ENCODE peak calls at places on chromosome 11, in six cellular contexts. K, J, V, F, P and I are unnamed samples.

GRCh38 chr11:82775218-82775617 is 41.6 kb upstream of the FAM181B start:
- DNase-seq in P (no peak), J (no peak), V (no peak), F (no peak), K (no peak), I (no peak)

GRCh38 chr11:1628506-1629325 is 859 bp upstream of the KRTAP5-5 start:
- DNase-seq in F (peak), P (peak), K (peak), V (peak), J (peak), I (peak)

GRCh38 chr11:32420937-32421532 is 14.3 kb downstream of the WT1 start:
- DNase-seq in F (peak), K (peak), J (no peak), P (no peak), V (peak), I (no peak)

GRCh38 chr11:118889796-118890195 is 6.1 kb downstream of the CXCR5 start:
- DNase-seq in K (no peak), P (no peak), J (no peak), F (no peak), V (no peak), I (no peak)

GRCh38 chr11:105181100-105181499 is 41.5 kb upstream of the CARD18 start:
- DNase-seq in F (no peak), P (no peak), K (no peak), V (no peak), J (no peak), I (peak)

GRCh38 chr11:83070044-83070877 is 1.4 kb downstream of the RAB30 start:
- DNase-seq in V (no peak), F (peak), K (peak), J (no peak), P (no peak), I (peak)

GRCh38 chr11:113474362-113475159 is 637 bp downstream of the DRD2 start:
- DNase-seq in P (peak), V (peak), F (peak), K (peak), J (no peak), I (peak)

GRCh38 chr11:126943319-126943718 is 57.3 kb downstream of the KIRREL3 start:
- DNase-seq in F (no peak), K (no peak), J (no peak), V (no peak), P (no peak), I (no peak)

GRCh38 chr11:102734650-102735049 is 9.9 kb upstream of the MMP8 start:
- DNase-seq in P (no peak), V (no peak), F (no peak), K (no peak), J (no peak), I (no peak)

GRCh38 chr11:120746836-120747609 is 235.5 kb downstream of the GRIK4 start:
- DNase-seq in K (no peak), P (no peak), J (no peak), F (peak), V (no peak), I (peak)

GRCh38 chr11:63763506-63764200 is 4.9 kb downstream of the ZFTA start:
- DNase-seq in P (no peak), F (no peak), V (no peak), J (no peak), K (peak), I (no peak)

GRCh38 chr11:47373876-47374820 is 4.2 kb downstream of the SPI1 start:
- DNase-seq in J (peak), P (peak), V (peak), F (peak), K (peak), I (peak)

GRCh38 chr11:133747409-133747808 is 97.9 kb downstream of the SPATA19 start:
- DNase-seq in V (no peak), P (no peak), F (no peak), J (no peak), K (no peak), I (no peak)

GRCh38 chr11:117913736-117914397 is 15.3 kb downstream of the TMPRSS13 start:
- DNase-seq in V (no peak), J (no peak), K (peak), F (no peak), P (no peak), I (no peak)

GRCh38 chr11:126502159-126502558 is 146.7 kb downstream of the ST3GAL4 start:
- DNase-seq in F (no peak), V (no peak), K (peak), J (no peak), P (no peak), I (no peak)

GRCh38 chr11:117572129-117572528 is 224.9 kb downstream of the DSCAML1 start:
- DNase-seq in K (no peak), P (no peak), V (no peak), F (no peak), J (no peak), I (no peak)

GRCh38 chr11:68974421-68975194 is 6.2 kb downstream of the MRGPRD start:
- DNase-seq in P (no peak), K (peak), J (no peak), F (no peak), V (peak), I (peak)

GRCh38 chr11:65559951-65560537 is 1.9 kb upstream of the LTBP3 start:
- DNase-seq in F (peak), J (no peak), V (no peak), K (peak), P (no peak), I (peak)

GRCh38 chr11:126061707-126062678 is 673 bp downstream of the CDON start:
- DNase-seq in J (no peak), F (peak), K (peak), P (peak), V (no peak), I (peak)

GRCh38 chr11:87970762-87971161 is 204.5 kb downstream of the RAB38 start:
- DNase-seq in K (no peak), V (no peak), F (no peak), J (no peak), P (no peak), I (no peak)

GRCh38 chr11:125093502-125093901 is 17.9 kb downstream of the TMEM218 start:
- DNase-seq in K (no peak), F (no peak), J (no peak), P (no peak), V (no peak), I (no peak)

GRCh38 chr11:95154514-95154913 is 64.9 kb downstream of the ENDOD1 start:
- DNase-seq in F (peak), J (no peak), K (peak), P (no peak), V (peak), I (peak)

GRCh38 chr11:102647430-102647829 is 22.3 kb upstream of the MMP20 start:
- DNase-seq in J (no peak), K (no peak), V (no peak), F (no peak), P (no peak), I (no peak)

GRCh38 chr11:1880746-1881441 is 10.8 kb downstream of the PRR33 start:
- DNase-seq in F (no peak), K (no peak), J (no peak), V (no peak), P (no peak), I (no peak)